ENCODE peak calls at places on chromosomes 4 and X, in six cellular contexts. M is fibroblast of lung, S is SJSA1, B is left lung, Z is aorta, L is transverse colon. N is an unnamed sample.
A peak's percentile ranks its signal among the peaks of the same experiment; 100 is the strongest.

GRCh38 chr4:116303736-116304188 is 781.6 kb downstream of the TRAM1L1 start:
- DNase-seq in L (no peak), M (no peak), B (no peak), Z (no peak), S (no peak), N (no peak)

GRCh38 chrX:112450810-112451209 is 228.9 kb downstream of the LHFPL1 start:
- DNase-seq in M (peak; percentile 18), S (no peak), Z (no peak), B (no peak), L (no peak), N (no peak)

GRCh38 chr4:189769131-189769530 is 171.5 kb upstream of the FRG1 start:
- DNase-seq in Z (no peak), M (no peak), L (no peak), B (no peak), S (no peak), N (no peak)

GRCh38 chr4:102230194-102230593 is 115.1 kb downstream of the SLC39A8 start:
- DNase-seq in M (no peak), B (no peak), L (no peak), Z (no peak), S (no peak), N (no peak)

GRCh38 chr4:168884251-168885124 is 125.6 kb downstream of the CBR4 start:
- DNase-seq in B (no peak), M (no peak), S (peak; percentile 68), L (no peak), Z (no peak), N (no peak)

GRCh38 chr4:173211838-173212237 is 43.2 kb downstream of the GALNT7 start:
- DNase-seq in M (peak; percentile 89), S (peak; percentile 40), L (no peak), Z (no peak), B (no peak), N (no peak)

GRCh38 chr4:108574402-108574801 is 46.0 kb upstream of the RPL34 start:
- DNase-seq in L (no peak), S (no peak), B (no peak), M (no peak), Z (no peak), N (no peak)

GRCh38 chr4:52825311-52826090 is 36.6 kb upstream of the RASL11B start:
- DNase-seq in B (no peak), M (no peak), Z (no peak), S (no peak), L (no peak), N (no peak)

GRCh38 chr4:74653331-74654229 is 140.7 kb downstream of the BTC start:
- DNase-seq in B (no peak), Z (no peak), L (no peak), S (no peak), M (no peak), N (no peak)

GRCh38 chr4:94463771-94464170 is 12.0 kb downstream of the PDLIM5 start:
- DNase-seq in Z (no peak), S (no peak), M (peak; percentile 57), B (no peak), L (no peak), N (no peak)

GRCh38 chrX:17842769-17843525 is 18.2 kb downstream of the RAI2 start:
- DNase-seq in S (no peak), M (no peak), Z (no peak), L (no peak), B (no peak), N (no peak)

GRCh38 chrX:14496674-14497073 is 32.7 kb upstream of the GLRA2 start:
- DNase-seq in L (no peak), B (no peak), Z (no peak), M (no peak), S (no peak), N (no peak)

DNA sequence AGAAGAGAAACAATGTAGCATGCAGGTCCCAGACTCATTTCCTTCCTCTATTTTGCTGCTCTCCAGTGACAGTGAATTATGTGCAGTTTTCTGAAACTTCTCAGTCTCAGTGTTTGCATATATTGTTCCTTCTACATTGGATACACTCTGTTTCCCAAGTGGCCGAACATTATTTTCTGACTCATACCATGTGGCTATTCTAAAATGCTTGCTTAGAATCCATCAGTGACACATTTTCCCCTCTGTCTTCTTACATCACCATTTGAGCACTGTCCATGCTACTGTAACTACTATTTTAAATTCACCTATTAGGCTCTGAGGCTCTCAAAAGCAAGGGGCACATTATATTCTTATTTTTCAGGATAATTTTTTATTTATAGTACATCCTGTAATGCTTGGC is 305.8 kb downstream of the PDHA2 start:
- DNase-seq in S (no peak), B (no peak), Z (no peak), M (peak; percentile 70), L (no peak), N (no peak)
- H3K4me3 ChIP-seq in S (no peak overlapping the region), B (no peak overlapping the region), Z (no peak overlapping the region), M (no peak overlapping the region), L (no peak overlapping the region), N (no peak overlapping the region)

GRCh38 chrX:107712231-107713204 is 63.1 kb downstream of the TSC22D3 start:
- DNase-seq in M (peak; percentile 64), S (no peak), Z (no peak), L (peak; percentile 47), B (no peak), N (peak; percentile 71)

GRCh38 chrX:107713205-107714195 is 62.1 kb downstream of the TSC22D3 start:
- DNase-seq in M (no peak), Z (no peak), B (no peak), S (no peak), L (peak; percentile 19), N (no peak)

GRCh38 chrX:107715331-107716044 is 60.1 kb downstream of the TSC22D3 start:
- DNase-seq in L (peak; percentile 11), B (no peak), Z (no peak), M (peak; percentile 39), S (no peak), N (peak; percentile 55)

GRCh38 chrX:107716045-107716684 is 59.4 kb downstream of the TSC22D3 start:
- DNase-seq in M (peak; percentile 49), S (peak; percentile 32), B (peak; percentile 78), L (peak; percentile 28), Z (peak; percentile 73), N (no peak)

GRCh38 chrX:107714196-107714811 is 61.3 kb downstream of the TSC22D3 start:
- DNase-seq in M (no peak), B (no peak), Z (peak; percentile 75), L (peak; percentile 16), S (no peak), N (no peak)
- H3K4me1 ChIP-seq in M (peaks cover 3% of the 10 kb centered on the region), B (peaks cover 70% of the 10 kb centered on the region), Z (no peaks in the 10 kb centered on the region), L (no peaks in the 10 kb centered on the region), S (peaks cover 28% of the 10 kb centered on the region), N (peaks cover 15% of the 10 kb centered on the region)

GRCh38 chrX:149504226-149504914 is 736 bp downstream of the IDS start:
- DNase-seq in Z (no peak), B (peak; percentile 63), M (no peak), L (peak; percentile 37), S (no peak), N (no peak)

GRCh38 chrX:149504915-149505651 is at the start of gene IDS:
- DNase-seq in M (peak; percentile 85), Z (peak; percentile 95), S (peak; percentile 74), L (peak; percentile 92), B (peak; percentile 96), N (peak; percentile 88)

GRCh38 chrX:149508467-149508866 is 3.4 kb upstream of the IDS start:
- DNase-seq in Z (no peak), L (no peak), S (no peak), M (no peak), B (no peak), N (no peak)

GRCh38 chrX:149506349-149506748 is 1.2 kb upstream of the IDS start:
- DNase-seq in Z (no peak), M (no peak), L (no peak), S (no peak), B (no peak), N (no peak)

DNA sequence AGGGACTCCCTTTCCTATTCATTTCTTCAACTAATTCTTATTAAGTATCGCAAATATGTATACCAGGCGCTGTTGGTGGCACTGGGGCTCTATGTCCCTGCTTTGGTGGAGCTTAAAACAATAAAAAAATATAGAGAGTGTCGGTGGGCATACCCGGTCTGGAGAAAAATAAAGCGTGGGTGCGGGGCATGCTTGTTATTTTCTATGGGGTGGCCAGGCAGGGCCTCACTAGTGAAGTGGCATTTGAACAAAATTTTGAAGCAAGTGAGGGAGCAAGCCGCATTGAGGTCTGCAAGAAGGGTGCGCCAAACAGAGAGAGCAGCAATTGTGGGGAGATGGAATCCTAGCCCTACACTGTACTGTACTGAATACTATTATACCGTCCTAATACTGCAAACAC is 565 bp upstream of the IDS start:
- DNase-seq in M (no peak), L (no peak), Z (no peak), B (no peak), S (no peak), N (no peak)
- H3K4me3 ChIP-seq in M (no peak overlapping the region), L (no peak overlapping the region), Z (no peak overlapping the region), B (peak overlapping the region; percentile 54), S (no peak overlapping the region), N (peak overlapping the region; percentile 76)

GRCh38 chrX:118024482-118024881 is 92.1 kb downstream of the KLHL13 start:
- DNase-seq in Z (no peak), B (no peak), L (no peak), S (no peak), M (no peak), N (no peak)

GRCh38 chrX:118026631-118027030 is 90.0 kb downstream of the KLHL13 start:
- DNase-seq in B (no peak), L (no peak), M (no peak), Z (no peak), S (no peak), N (no peak)

GRCh38 chrX:118025193-118025592 is 91.4 kb downstream of the KLHL13 start:
- DNase-seq in Z (no peak), B (no peak), S (peak; percentile 67), M (peak; percentile 51), L (no peak), N (no peak)

DNA sequence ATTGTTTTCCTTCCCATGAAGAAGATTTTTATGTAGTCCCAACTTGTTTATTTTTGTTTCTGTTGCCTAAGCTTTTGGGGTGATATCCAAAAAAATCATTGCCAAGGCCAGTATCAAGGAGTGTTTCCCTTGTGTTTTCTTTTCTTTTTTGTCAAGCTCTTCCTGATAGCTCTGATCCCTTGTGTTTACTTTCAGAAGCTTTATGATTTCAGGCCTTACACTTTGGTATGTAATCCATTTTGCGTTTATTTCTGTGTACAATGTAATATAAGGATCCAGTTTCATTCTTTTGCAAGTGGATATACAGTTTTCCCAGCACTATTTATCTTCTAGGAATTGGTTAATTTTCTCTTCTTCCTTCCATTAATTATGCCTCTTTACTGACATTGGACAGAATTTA is 93.8 kb downstream of the KLHL13 start:
- DNase-seq in S (no peak), Z (no peak), M (no peak), L (no peak), B (no peak), N (no peak)
- H3K4me1 ChIP-seq in S (peaks cover 35% of the 10 kb centered on the region), Z (no peaks in the 10 kb centered on the region), M (no peaks in the 10 kb centered on the region), L (no peaks in the 10 kb centered on the region), B (no peaks in the 10 kb centered on the region), N (no peaks in the 10 kb centered on the region)

DNA sequence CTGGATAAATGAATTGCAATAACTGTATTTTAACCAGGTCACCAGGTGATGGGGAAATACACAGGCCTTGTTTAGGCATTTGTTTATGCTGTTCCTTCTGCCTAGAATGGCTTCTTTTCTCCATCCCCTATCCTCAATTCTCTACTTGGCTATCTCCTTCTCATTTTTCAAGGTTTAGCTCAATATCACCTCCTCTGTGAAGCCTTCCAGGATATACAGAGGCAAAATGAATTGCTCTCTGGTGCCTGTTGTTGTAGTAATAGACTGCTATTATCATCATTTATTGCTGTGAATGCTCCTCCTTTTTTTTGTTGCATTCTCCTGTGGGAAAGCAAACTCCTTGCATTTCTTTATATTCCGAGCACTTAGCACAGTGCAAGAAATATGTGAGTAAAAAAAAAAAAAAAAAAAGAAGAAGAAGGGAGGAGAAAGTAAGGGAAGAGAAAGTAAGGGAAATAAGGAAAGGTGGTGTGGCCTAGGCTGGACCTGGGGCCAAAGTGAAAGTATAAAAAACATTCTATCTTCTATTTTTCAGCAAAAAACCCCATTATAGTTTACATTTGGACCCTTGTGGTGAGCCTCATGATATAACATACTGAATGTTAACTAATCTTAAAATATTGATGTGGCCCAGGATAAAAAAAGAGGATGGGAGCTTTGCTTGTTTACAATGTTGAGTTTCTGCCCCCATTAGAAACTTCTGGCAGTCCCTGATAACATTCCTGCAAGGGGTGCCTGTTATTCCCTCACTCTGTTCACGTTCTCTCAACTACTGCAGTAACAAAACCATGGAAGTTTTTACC is 6.3 kb upstream of the STK26 start:
- DNase-seq in L (no peak), B (no peak), Z (no peak), S (no peak), M (no peak), N (no peak)
- H3K4me3 ChIP-seq in L (no peak overlapping the region), B (no peak overlapping the region), Z (no peak overlapping the region), S (no peak overlapping the region), M (no peak overlapping the region), N (no peak overlapping the region)